ENCODE peak calls at places on chromosomes 2 and 18, in seven cellular contexts. One of them, this sample, is unnamed.

GRCh38 chr2:142722569-142722968 is 154.9 kb upstream of the KYNU start:
- DNase-seq in coronary artery: no peak
- DNase-seq in nephron progenitor cell: no peak
- DNase-seq in AG08396: no peak
- DNase-seq in activated CD8-positive, alpha-beta T cell treated with anti-CD3 and anti-CD28 coated beads for 36 hours: no peak
- DNase-seq in WTC11: no peak
- DNase-seq in activated CD4-positive, alpha-beta T cell treated with anti-CD3 and anti-CD28 coated beads, Interleukin-2, amount 10 ng/mL, durations not matched to agents 7 days and 5 days: no peak
- DNase-seq in this sample: no peak

GRCh38 chr2:10283106-10284062 is 19.3 kb upstream of the HPCAL1 start:
- DNase-seq in WTC11: no peak
- DNase-seq in activated CD4-positive, alpha-beta T cell treated with anti-CD3 and anti-CD28 coated beads, Interleukin-2, amount 10 ng/mL, durations not matched to agents 7 days and 5 days: no peak
- DNase-seq in nephron progenitor cell: no peak
- DNase-seq in AG08396: peak; percentile 92
- DNase-seq in coronary artery: no peak
- DNase-seq in activated CD8-positive, alpha-beta T cell treated with anti-CD3 and anti-CD28 coated beads for 36 hours: peak; percentile 60
- DNase-seq in this sample: peak; percentile 55

GRCh38 chr2:4618141-4618540 is 914.8 kb downstream of the DCDC2C start:
- DNase-seq in coronary artery: no peak
- DNase-seq in nephron progenitor cell: no peak
- DNase-seq in AG08396: no peak
- DNase-seq in activated CD4-positive, alpha-beta T cell treated with anti-CD3 and anti-CD28 coated beads, Interleukin-2, amount 10 ng/mL, durations not matched to agents 7 days and 5 days: no peak
- DNase-seq in activated CD8-positive, alpha-beta T cell treated with anti-CD3 and anti-CD28 coated beads for 36 hours: no peak
- DNase-seq in WTC11: no peak
- DNase-seq in this sample: peak; percentile 50

GRCh38 chr2:144995482-144995881 is 475.6 kb upstream of the ZEB2 start:
- DNase-seq in nephron progenitor cell: no peak
- DNase-seq in AG08396: no peak
- DNase-seq in activated CD4-positive, alpha-beta T cell treated with anti-CD3 and anti-CD28 coated beads, Interleukin-2, amount 10 ng/mL, durations not matched to agents 7 days and 5 days: no peak
- DNase-seq in coronary artery: no peak
- DNase-seq in activated CD8-positive, alpha-beta T cell treated with anti-CD3 and anti-CD28 coated beads for 36 hours: no peak
- DNase-seq in WTC11: no peak
- DNase-seq in this sample: no peak

GRCh38 chr2:168166902-168167510 is 80.4 kb downstream of the STK39 start:
- DNase-seq in activated CD8-positive, alpha-beta T cell treated with anti-CD3 and anti-CD28 coated beads for 36 hours: peak; percentile 64
- DNase-seq in AG08396: peak; percentile 24
- DNase-seq in coronary artery: no peak
- DNase-seq in nephron progenitor cell: no peak
- DNase-seq in activated CD4-positive, alpha-beta T cell treated with anti-CD3 and anti-CD28 coated beads, Interleukin-2, amount 10 ng/mL, durations not matched to agents 7 days and 5 days: no peak
- DNase-seq in WTC11: no peak
- DNase-seq in this sample: no peak

GRCh38 chr2:169964740-169965139 is 137.5 kb downstream of the UBR3 start:
- DNase-seq in AG08396: no peak
- DNase-seq in activated CD4-positive, alpha-beta T cell treated with anti-CD3 and anti-CD28 coated beads, Interleukin-2, amount 10 ng/mL, durations not matched to agents 7 days and 5 days: no peak
- DNase-seq in activated CD8-positive, alpha-beta T cell treated with anti-CD3 and anti-CD28 coated beads for 36 hours: no peak
- DNase-seq in WTC11: no peak
- DNase-seq in nephron progenitor cell: no peak
- DNase-seq in coronary artery: no peak
- DNase-seq in this sample: no peak

GRCh38 chr2:120679526-120679925 is 56.1 kb upstream of the GLI2 start:
- DNase-seq in activated CD8-positive, alpha-beta T cell treated with anti-CD3 and anti-CD28 coated beads for 36 hours: no peak
- DNase-seq in coronary artery: no peak
- DNase-seq in WTC11: no peak
- DNase-seq in nephron progenitor cell: no peak
- DNase-seq in activated CD4-positive, alpha-beta T cell treated with anti-CD3 and anti-CD28 coated beads, Interleukin-2, amount 10 ng/mL, durations not matched to agents 7 days and 5 days: no peak
- DNase-seq in AG08396: no peak
- DNase-seq in this sample: no peak

GRCh38 chr2:230732914-230733401 is 20.3 kb downstream of the CAB39 start:
- DNase-seq in AG08396: no peak
- DNase-seq in activated CD4-positive, alpha-beta T cell treated with anti-CD3 and anti-CD28 coated beads, Interleukin-2, amount 10 ng/mL, durations not matched to agents 7 days and 5 days: no peak
- DNase-seq in activated CD8-positive, alpha-beta T cell treated with anti-CD3 and anti-CD28 coated beads for 36 hours: no peak
- DNase-seq in coronary artery: no peak
- DNase-seq in nephron progenitor cell: no peak
- DNase-seq in WTC11: no peak
- DNase-seq in this sample: no peak

GRCh38 chr2:176685908-176686307 is 416.7 kb downstream of the MTX2 start:
- DNase-seq in WTC11: no peak
- DNase-seq in activated CD4-positive, alpha-beta T cell treated with anti-CD3 and anti-CD28 coated beads, Interleukin-2, amount 10 ng/mL, durations not matched to agents 7 days and 5 days: no peak
- DNase-seq in nephron progenitor cell: no peak
- DNase-seq in coronary artery: no peak
- DNase-seq in AG08396: no peak
- DNase-seq in activated CD8-positive, alpha-beta T cell treated with anti-CD3 and anti-CD28 coated beads for 36 hours: no peak
- DNase-seq in this sample: no peak

GRCh38 chr18:7630731-7631442 is 63.8 kb downstream of the PTPRM start:
- DNase-seq in coronary artery: no peak
- DNase-seq in activated CD4-positive, alpha-beta T cell treated with anti-CD3 and anti-CD28 coated beads, Interleukin-2, amount 10 ng/mL, durations not matched to agents 7 days and 5 days: no peak
- DNase-seq in nephron progenitor cell: no peak
- DNase-seq in WTC11: no peak
- DNase-seq in AG08396: no peak
- DNase-seq in activated CD8-positive, alpha-beta T cell treated with anti-CD3 and anti-CD28 coated beads for 36 hours: no peak
- DNase-seq in this sample: no peak

GRCh38 chr2:70140978-70141753 is 49.7 kb downstream of the C2orf42 start:
- DNase-seq in nephron progenitor cell: no peak
- DNase-seq in activated CD4-positive, alpha-beta T cell treated with anti-CD3 and anti-CD28 coated beads, Interleukin-2, amount 10 ng/mL, durations not matched to agents 7 days and 5 days: peak; percentile 69
- DNase-seq in WTC11: peak; percentile 76
- DNase-seq in coronary artery: peak; percentile 84
- DNase-seq in AG08396: no peak
- DNase-seq in activated CD8-positive, alpha-beta T cell treated with anti-CD3 and anti-CD28 coated beads for 36 hours: peak; percentile 90
- DNase-seq in this sample: peak; percentile 62

GRCh38 chr2:20451346-20451745 is 4.5 kb downstream of the RHOB start:
- DNase-seq in activated CD8-positive, alpha-beta T cell treated with anti-CD3 and anti-CD28 coated beads for 36 hours: no peak
- DNase-seq in coronary artery: peak; percentile 71
- DNase-seq in activated CD4-positive, alpha-beta T cell treated with anti-CD3 and anti-CD28 coated beads, Interleukin-2, amount 10 ng/mL, durations not matched to agents 7 days and 5 days: no peak
- DNase-seq in nephron progenitor cell: no peak
- DNase-seq in WTC11: no peak
- DNase-seq in AG08396: no peak
- DNase-seq in this sample: no peak

GRCh38 chr18:78876868-78877267 is 102.8 kb upstream of the SALL3 start:
- DNase-seq in WTC11: no peak
- DNase-seq in activated CD4-positive, alpha-beta T cell treated with anti-CD3 and anti-CD28 coated beads, Interleukin-2, amount 10 ng/mL, durations not matched to agents 7 days and 5 days: no peak
- DNase-seq in coronary artery: peak; percentile 31
- DNase-seq in nephron progenitor cell: no peak
- DNase-seq in activated CD8-positive, alpha-beta T cell treated with anti-CD3 and anti-CD28 coated beads for 36 hours: no peak
- DNase-seq in AG08396: no peak
- DNase-seq in this sample: no peak

GRCh38 chr18:25298853-25299274 is 53.1 kb downstream of the ZNF521 start:
- DNase-seq in coronary artery: no peak
- DNase-seq in activated CD4-positive, alpha-beta T cell treated with anti-CD3 and anti-CD28 coated beads, Interleukin-2, amount 10 ng/mL, durations not matched to agents 7 days and 5 days: no peak
- DNase-seq in nephron progenitor cell: no peak
- DNase-seq in activated CD8-positive, alpha-beta T cell treated with anti-CD3 and anti-CD28 coated beads for 36 hours: no peak
- DNase-seq in AG08396: peak; percentile 61
- DNase-seq in WTC11: no peak
- DNase-seq in this sample: peak; percentile 57

GRCh38 chr2:55518846-55519167 is 711 bp upstream of the CFAP36 start:
- DNase-seq in activated CD8-positive, alpha-beta T cell treated with anti-CD3 and anti-CD28 coated beads for 36 hours: no peak
- DNase-seq in WTC11: no peak
- DNase-seq in activated CD4-positive, alpha-beta T cell treated with anti-CD3 and anti-CD28 coated beads, Interleukin-2, amount 10 ng/mL, durations not matched to agents 7 days and 5 days: peak; percentile 17
- DNase-seq in AG08396: no peak
- DNase-seq in nephron progenitor cell: no peak
- DNase-seq in coronary artery: no peak
- DNase-seq in this sample: no peak

GRCh38 chr18:8730080-8730827 is 24.9 kb downstream of the MTCL1 start:
- DNase-seq in activated CD4-positive, alpha-beta T cell treated with anti-CD3 and anti-CD28 coated beads, Interleukin-2, amount 10 ng/mL, durations not matched to agents 7 days and 5 days: no peak
- DNase-seq in nephron progenitor cell: no peak
- DNase-seq in activated CD8-positive, alpha-beta T cell treated with anti-CD3 and anti-CD28 coated beads for 36 hours: no peak
- DNase-seq in AG08396: peak; percentile 41
- DNase-seq in WTC11: no peak
- DNase-seq in coronary artery: no peak
- DNase-seq in this sample: no peak

GRCh38 chr2:189613077-189613636 is 32.6 kb upstream of the SLC40A1 start:
- DNase-seq in activated CD8-positive, alpha-beta T cell treated with anti-CD3 and anti-CD28 coated beads for 36 hours: no peak
- DNase-seq in coronary artery: no peak
- DNase-seq in nephron progenitor cell: no peak
- DNase-seq in AG08396: peak; percentile 58
- DNase-seq in activated CD4-positive, alpha-beta T cell treated with anti-CD3 and anti-CD28 coated beads, Interleukin-2, amount 10 ng/mL, durations not matched to agents 7 days and 5 days: no peak
- DNase-seq in WTC11: no peak
- DNase-seq in this sample: peak; percentile 37

GRCh38 chr2:72995420-72996151 is 75.9 kb downstream of the SFXN5 start:
- DNase-seq in nephron progenitor cell: no peak
- DNase-seq in activated CD8-positive, alpha-beta T cell treated with anti-CD3 and anti-CD28 coated beads for 36 hours: no peak
- DNase-seq in AG08396: no peak
- DNase-seq in activated CD4-positive, alpha-beta T cell treated with anti-CD3 and anti-CD28 coated beads, Interleukin-2, amount 10 ng/mL, durations not matched to agents 7 days and 5 days: no peak
- DNase-seq in WTC11: no peak
- DNase-seq in coronary artery: peak; percentile 50
- DNase-seq in this sample: no peak

GRCh38 chr2:3192920-3193319 is 184.7 kb downstream of the EIPR1 start:
- DNase-seq in WTC11: no peak
- DNase-seq in AG08396: no peak
- DNase-seq in coronary artery: no peak
- DNase-seq in nephron progenitor cell: no peak
- DNase-seq in activated CD4-positive, alpha-beta T cell treated with anti-CD3 and anti-CD28 coated beads, Interleukin-2, amount 10 ng/mL, durations not matched to agents 7 days and 5 days: no peak
- DNase-seq in activated CD8-positive, alpha-beta T cell treated with anti-CD3 and anti-CD28 coated beads for 36 hours: no peak
- DNase-seq in this sample: no peak

GRCh38 chr2:220999351-220999750 is 572.8 kb downstream of the EPHA4 start:
- DNase-seq in activated CD4-positive, alpha-beta T cell treated with anti-CD3 and anti-CD28 coated beads, Interleukin-2, amount 10 ng/mL, durations not matched to agents 7 days and 5 days: no peak
- DNase-seq in WTC11: no peak
- DNase-seq in coronary artery: no peak
- DNase-seq in AG08396: no peak
- DNase-seq in nephron progenitor cell: no peak
- DNase-seq in activated CD8-positive, alpha-beta T cell treated with anti-CD3 and anti-CD28 coated beads for 36 hours: no peak
- DNase-seq in this sample: no peak

GRCh38 chr2:73359915-73360697 is 25.5 kb upstream of the ALMS1 start:
- DNase-seq in nephron progenitor cell: no peak
- DNase-seq in WTC11: no peak
- DNase-seq in activated CD8-positive, alpha-beta T cell treated with anti-CD3 and anti-CD28 coated beads for 36 hours: no peak
- DNase-seq in AG08396: no peak
- DNase-seq in coronary artery: no peak
- DNase-seq in activated CD4-positive, alpha-beta T cell treated with anti-CD3 and anti-CD28 coated beads, Interleukin-2, amount 10 ng/mL, durations not matched to agents 7 days and 5 days: no peak
- DNase-seq in this sample: peak; percentile 42

GRCh38 chr2:197088694-197089093 is 162.2 kb upstream of the PGAP1 start:
- DNase-seq in WTC11: no peak
- DNase-seq in AG08396: no peak
- DNase-seq in activated CD8-positive, alpha-beta T cell treated with anti-CD3 and anti-CD28 coated beads for 36 hours: no peak
- DNase-seq in coronary artery: no peak
- DNase-seq in activated CD4-positive, alpha-beta T cell treated with anti-CD3 and anti-CD28 coated beads, Interleukin-2, amount 10 ng/mL, durations not matched to agents 7 days and 5 days: no peak
- DNase-seq in nephron progenitor cell: no peak
- DNase-seq in this sample: no peak

GRCh38 chr2:21279525-21279924 is 155.8 kb downstream of the TDRD15 start:
- DNase-seq in activated CD4-positive, alpha-beta T cell treated with anti-CD3 and anti-CD28 coated beads, Interleukin-2, amount 10 ng/mL, durations not matched to agents 7 days and 5 days: no peak
- DNase-seq in nephron progenitor cell: peak; percentile 25
- DNase-seq in activated CD8-positive, alpha-beta T cell treated with anti-CD3 and anti-CD28 coated beads for 36 hours: no peak
- DNase-seq in coronary artery: no peak
- DNase-seq in AG08396: no peak
- DNase-seq in WTC11: no peak
- DNase-seq in this sample: no peak

GRCh38 chr2:106956416-106956815 is 70.4 kb upstream of the ST6GAL2 start:
- DNase-seq in AG08396: no peak
- DNase-seq in nephron progenitor cell: no peak
- DNase-seq in WTC11: no peak
- DNase-seq in activated CD8-positive, alpha-beta T cell treated with anti-CD3 and anti-CD28 coated beads for 36 hours: no peak
- DNase-seq in coronary artery: no peak
- DNase-seq in activated CD4-positive, alpha-beta T cell treated with anti-CD3 and anti-CD28 coated beads, Interleukin-2, amount 10 ng/mL, durations not matched to agents 7 days and 5 days: no peak
- DNase-seq in this sample: no peak